ENCODE peak calls at places on chromosomes 1 and 21, in ten cellular contexts. X, N, F, M, S, D, E, C, K and V are unnamed samples.

GRCh38 chr1:209733409-209734192 is 22.3 kb upstream of the TRAF3IP3 start:
- DNase-seq in X (no peak), N (no peak), F (no peak), M (no peak), S (no peak), D (no peak), E (no peak), C (no peak), K (no peak), V (no peak)

GRCh38 chr21:14617836-14618235 is 71.7 kb upstream of the SAMSN1 start:
- DNase-seq in X (no peak), N (no peak), F (no peak), M (no peak), S (no peak), D (no peak), E (no peak), C (no peak), K (no peak), V (peak)

GRCh38 chr1:178417858-178418257 is 78.9 kb downstream of the CLEC20A start:
- DNase-seq in X (peak), N (peak), F (no peak), M (no peak), S (no peak), D (no peak), E (no peak), C (no peak), K (no peak), V (no peak)

GRCh38 chr1:14997646-14998276 is 155.8 kb upstream of the TMEM51 start:
- DNase-seq in X (no peak), N (no peak), F (peak), M (no peak), S (no peak), D (no peak), E (no peak), C (no peak), K (no peak), V (no peak)

GRCh38 chr1:6960291-6960758 is 175.1 kb downstream of the CAMTA1 start:
- DNase-seq in X (peak), N (no peak), F (no peak), M (no peak), S (no peak), D (no peak), E (no peak), C (no peak), K (no peak), V (no peak)

GRCh38 chr1:241356519-241357365 is at the start of gene RGS7:
- DNase-seq in X (peak), N (peak), F (peak), M (peak), S (no peak), D (peak), E (peak), C (no peak), K (peak), V (no peak)

GRCh38 chr1:92826792-92827191 is 5.0 kb upstream of the RPL5 start:
- DNase-seq in X (no peak), N (no peak), F (no peak), M (no peak), S (peak), D (no peak), E (no peak), C (no peak), K (no peak), V (no peak)

GRCh38 chr1:212712451-212713303 is 13.0 kb upstream of the BATF3 start:
- DNase-seq in X (no peak), N (no peak), F (peak), M (no peak), S (no peak), D (no peak), E (no peak), C (no peak), K (no peak), V (peak)

GRCh38 chr1:181318858-181319235 is 164.5 kb upstream of the CACNA1E start:
- DNase-seq in X (peak), N (no peak), F (peak), M (no peak), S (no peak), D (no peak), E (no peak), C (no peak), K (no peak), V (no peak)

GRCh38 chr1:1400576-1401456 is 1.7 kb upstream of the CCNL2 start:
- DNase-seq in X (no peak), N (peak), F (no peak), M (no peak), S (no peak), D (no peak), E (no peak), C (no peak), K (no peak), V (no peak)
- H3K4me3 ChIP-seq in X (peak), N (peak), F (peak), M (peak), S (peak), D (peak), E (no peak), C (peak), K (peak), V (peak)

GRCh38 chr1:51329443-51330325 is 678 bp downstream of the TTC39A start:
- DNase-seq in X (no peak), N (no peak), F (no peak), M (no peak), S (no peak), D (peak), E (peak), C (no peak), K (peak), V (no peak)
- H3K4me3 ChIP-seq in X (no peak), N (peak), F (no peak), M (peak), S (no peak), D (peak), E (no peak), C (no peak), K (peak), V (no peak)

DNA sequence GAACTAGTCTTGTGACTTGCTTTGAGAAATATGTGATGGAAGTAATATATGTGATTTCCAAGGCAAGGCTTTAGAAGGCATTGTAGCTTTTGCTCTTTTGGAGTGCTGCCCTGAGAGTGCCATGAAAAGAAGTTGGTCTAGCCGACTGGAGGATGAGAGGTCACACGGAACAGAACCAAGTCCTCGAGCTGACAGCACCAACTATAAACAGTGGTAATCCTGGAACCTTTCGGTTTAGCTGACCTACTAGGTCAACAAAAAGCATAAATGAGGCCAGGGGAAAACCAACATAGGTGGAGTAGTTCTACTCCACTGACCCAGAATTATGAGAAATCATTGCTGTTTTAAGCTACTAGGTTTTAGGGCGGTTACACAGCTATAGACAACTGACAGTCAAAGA is 1.4 kb downstream of the SELENOF start:
- DNase-seq in X (peak), N (peak), F (no peak), M (no peak), S (no peak), D (no peak), E (no peak), C (no peak), K (no peak), V (no peak)
- H3K4me3 ChIP-seq in X (peak), N (peak), F (no peak), M (peak), S (peak), D (peak), E (no peak), C (peak), K (peak), V (peak)

DNA sequence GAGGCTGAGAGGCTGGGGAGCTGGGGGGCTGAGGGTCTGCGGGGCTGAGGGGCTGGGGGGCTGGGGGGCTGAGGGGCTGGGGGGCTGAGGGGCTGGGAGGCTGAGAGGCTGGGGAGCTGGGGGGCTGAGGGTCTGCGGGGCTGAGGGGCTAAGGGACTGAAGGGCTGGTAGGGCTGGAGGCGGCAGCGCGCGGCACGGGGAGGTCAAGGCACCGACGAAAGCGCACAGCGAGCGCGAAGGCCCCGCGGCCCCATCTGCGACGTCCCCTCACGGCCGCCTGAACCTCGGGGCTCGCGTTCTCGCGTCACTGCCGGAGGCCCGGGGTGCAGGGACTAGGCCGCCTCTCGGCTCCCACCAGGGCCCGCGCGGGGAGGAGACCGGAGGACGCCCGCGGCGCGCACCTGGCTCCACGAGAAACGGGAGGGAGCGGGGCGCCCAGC is 356 bp downstream of the INTS11 start:
- DNase-seq in X (no peak), N (no peak), F (no peak), M (no peak), S (no peak), D (no peak), E (no peak), C (no peak), K (no peak), V (no peak)
- H3K4me3 ChIP-seq in X (peak), N (peak), F (peak), M (peak), S (peak), D (peak), E (peak), C (peak), K (peak), V (peak)

GRCh38 chr1:232428781-232429530 is 201.0 kb downstream of the SIPA1L2 start:
- DNase-seq in X (no peak), N (no peak), F (no peak), M (no peak), S (no peak), D (no peak), E (no peak), C (no peak), K (no peak), V (no peak)
- H3K4me3 ChIP-seq in X (no peak), N (no peak), F (no peak), M (no peak), S (no peak), D (no peak), E (no peak), C (no peak), K (no peak), V (no peak)

DNA sequence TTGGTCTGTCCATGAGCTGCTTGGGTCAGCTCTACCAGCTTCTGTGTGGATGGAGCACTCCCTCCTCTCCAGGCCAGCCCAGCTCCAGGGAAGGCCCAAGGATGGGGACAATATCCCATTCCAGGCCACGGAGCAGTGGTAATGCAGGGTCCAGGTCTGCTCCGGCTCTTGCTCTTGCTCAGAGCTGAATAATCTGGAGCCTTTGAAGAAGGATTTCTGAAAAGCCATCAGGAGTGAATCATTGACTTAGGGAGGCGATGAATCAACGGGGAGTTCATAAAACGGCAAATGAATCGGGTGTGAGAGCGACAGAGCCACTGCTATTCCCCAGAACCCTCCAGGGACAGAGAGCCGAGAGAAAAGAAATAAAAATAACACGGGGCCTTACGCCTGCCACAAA is 7.8 kb downstream of the POU3F1 start:
- DNase-seq in X (no peak), N (no peak), F (no peak), M (no peak), S (no peak), D (no peak), E (no peak), C (no peak), K (no peak), V (no peak)
- H3K4me3 ChIP-seq in X (no peak), N (no peak), F (no peak), M (no peak), S (no peak), D (no peak), E (no peak), C (no peak), K (no peak), V (no peak)

DNA sequence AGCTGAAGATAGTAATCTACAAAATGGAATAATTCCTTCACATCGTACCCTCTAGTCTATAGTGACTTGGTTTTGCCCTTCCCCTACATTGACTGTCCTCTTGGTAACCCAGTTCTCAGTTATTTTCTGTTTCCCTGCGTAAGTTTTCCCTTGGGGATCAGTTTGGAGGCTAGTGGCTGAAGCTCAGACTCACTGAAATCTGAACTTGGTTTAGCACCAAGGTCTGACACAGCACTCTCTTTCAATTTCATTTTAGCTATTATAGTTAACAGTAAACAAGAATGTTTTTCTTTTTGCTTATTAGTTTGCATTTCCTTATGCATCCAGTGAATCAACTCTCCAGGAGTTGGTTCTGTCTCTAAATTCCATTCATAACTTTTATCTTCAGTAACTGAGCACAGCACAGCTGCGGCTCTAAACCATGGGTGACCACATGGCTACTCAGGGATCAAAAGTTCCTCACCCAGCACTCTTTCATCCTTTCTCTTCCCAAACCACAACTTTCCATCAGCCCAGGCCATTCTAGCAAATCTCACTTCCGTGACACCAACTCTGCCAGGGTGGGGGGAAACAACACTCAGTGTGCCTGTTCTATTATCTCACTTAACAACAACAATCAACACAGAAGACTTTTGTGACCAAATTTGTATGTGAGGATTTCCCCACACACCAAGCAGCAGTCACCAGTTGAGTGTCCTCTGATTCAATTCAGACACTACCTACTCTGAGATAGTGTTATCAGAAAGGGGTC is 17.6 kb upstream of the IFI6 start:
- DNase-seq in X (peak), N (no peak), F (no peak), M (no peak), S (no peak), D (no peak), E (no peak), C (no peak), K (no peak), V (no peak)
- H3K4me3 ChIP-seq in X (peak), N (no peak), F (no peak), M (no peak), S (no peak), D (no peak), E (no peak), C (no peak), K (no peak), V (no peak)

DNA sequence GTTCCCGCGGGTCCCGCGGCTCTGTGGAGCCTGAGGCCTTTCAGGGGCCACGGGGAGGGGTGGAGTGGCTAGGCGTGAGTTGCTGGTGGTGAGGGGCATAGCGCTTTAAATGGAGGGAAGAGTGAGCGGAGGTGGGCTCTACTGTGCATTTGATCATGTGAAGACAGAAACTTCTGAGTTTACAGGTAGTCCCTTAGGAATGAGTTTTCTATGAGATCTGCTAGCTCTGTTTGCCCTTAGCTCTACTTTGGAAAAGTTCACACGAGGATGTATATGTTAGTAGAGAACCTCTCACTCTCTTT is 593 bp downstream of the ST6GALNAC3 start:
- DNase-seq in X (no peak), N (no peak), F (no peak), M (no peak), S (no peak), D (no peak), E (no peak), C (no peak), K (no peak), V (no peak)
- H3K4me3 ChIP-seq in X (peak), N (no peak), F (peak), M (peak), S (peak), D (peak), E (peak), C (peak), K (peak), V (no peak)

GRCh38 chr1:26541431-26541815 is 11.9 kb downstream of the RPS6KA1 start:
- DNase-seq in X (no peak), N (no peak), F (no peak), M (no peak), S (no peak), D (no peak), E (no peak), C (no peak), K (no peak), V (no peak)

GRCh38 chr1:26541816-26542711 is 12.5 kb downstream of the RPS6KA1 start:
- DNase-seq in X (peak), N (peak), F (peak), M (no peak), S (peak), D (peak), E (no peak), C (peak), K (peak), V (peak)

GRCh38 chr1:26544156-26544555 is 14.6 kb downstream of the RPS6KA1 start:
- DNase-seq in X (no peak), N (no peak), F (no peak), M (no peak), S (no peak), D (no peak), E (no peak), C (no peak), K (no peak), V (no peak)

GRCh38 chr1:26542781-26543443 is 13.4 kb downstream of the RPS6KA1 start:
- DNase-seq in X (no peak), N (no peak), F (no peak), M (no peak), S (no peak), D (no peak), E (no peak), C (no peak), K (no peak), V (no peak)

GRCh38 chr1:26543444-26543835 is 13.9 kb downstream of the RPS6KA1 start:
- DNase-seq in X (no peak), N (no peak), F (no peak), M (no peak), S (no peak), D (no peak), E (no peak), C (no peak), K (no peak), V (no peak)
- H3K4me3 ChIP-seq in X (no peak), N (no peak), F (no peak), M (peak), S (no peak), D (peak), E (no peak), C (no peak), K (no peak), V (no peak)